ENCODE peak calls at places on chromosome 15, in nine cellular contexts. N is pancreas, Z is mammary epithelial cell, Y is OCI-LY7, Q is mucosa of descending colon, D is esophagus muscularis mucosa, P is fibroblast of villous mesenchyme, W is cardiac muscle cell, T is cardiac fibroblast. E is an unnamed sample.

GRCh38 chr15:49645937-49646336 is 25.1 kb downstream of the DTWD1 start:
- DNase-seq in T (peak), N (peak), P (peak), Q (no peak), D (no peak), W (peak), Z (peak), Y (no peak), E (peak)

GRCh38 chr15:70833897-70834765 is 19.8 kb downstream of the LARP6 start:
- DNase-seq in P (peak), N (no peak), Z (peak), Y (no peak), W (peak), T (peak), D (peak), Q (no peak), E (no peak)

GRCh38 chr15:90885432-90886290 is 1.4 kb downstream of the FES start:
- DNase-seq in Q (peak), D (peak), T (peak), Z (no peak), P (peak), Y (peak), N (peak), W (peak), E (no peak)

GRCh38 chr15:47678047-47678446 is 39.3 kb upstream of the SEMA6D start:
- DNase-seq in T (peak), Q (no peak), P (no peak), Z (no peak), D (no peak), W (no peak), Y (no peak), N (no peak), E (no peak)

GRCh38 chr15:98121514-98121913 is 161.0 kb downstream of the ARRDC4 start:
- DNase-seq in Q (no peak), T (no peak), Z (no peak), D (no peak), W (no peak), Y (no peak), N (no peak), P (peak), E (no peak)

GRCh38 chr15:33194704-33195261 is at the start of gene FMN1:
- DNase-seq in Y (peak), T (peak), N (peak), D (peak), Z (peak), P (peak), W (peak), Q (peak), E (peak)

GRCh38 chr15:95129589-95129988 is 898.2 kb downstream of the MCTP2 start:
- DNase-seq in Q (peak), N (no peak), Y (no peak), P (peak), Z (no peak), D (no peak), W (peak), T (peak), E (no peak)

GRCh38 chr15:45634442-45635190 is at the start of gene SQOR:
- DNase-seq in T (peak), W (peak), D (peak), Q (peak), N (peak), Y (no peak), Z (peak), P (peak), E (no peak)

GRCh38 chr15:74311734-74312444 is 55.6 kb downstream of the CYP11A1 start:
- DNase-seq in Q (no peak), Z (no peak), D (no peak), N (no peak), T (peak), P (peak), W (no peak), Y (no peak), E (no peak)

GRCh38 chr15:49468440-49468839 is 45.4 kb downstream of the FGF7 start:
- DNase-seq in Z (peak), Q (no peak), T (peak), D (no peak), P (peak), W (peak), N (no peak), Y (no peak), E (no peak)

GRCh38 chr15:38669160-38669505 is 104.5 kb upstream of the RASGRP1 start:
- DNase-seq in N (no peak), Q (no peak), Y (no peak), P (no peak), D (no peak), Z (no peak), T (no peak), W (no peak), E (no peak)

GRCh38 chr15:63040509-63040908 is 2.0 kb upstream of the TPM1 start:
- DNase-seq in D (no peak), Z (peak), Y (no peak), P (no peak), N (no peak), T (no peak), Q (no peak), W (no peak), E (no peak)

GRCh38 chr15:49145651-49146609 is 9.5 kb downstream of the COPS2 start:
- DNase-seq in Z (peak), W (peak), P (peak), D (no peak), N (peak), Q (no peak), T (peak), Y (peak), E (no peak)

GRCh38 chr15:23415321-23415865 is 31.6 kb downstream of the GOLGA6L2 start:
- DNase-seq in Q (no peak), D (no peak), W (no peak), Y (no peak), Z (no peak), N (no peak), T (no peak), P (no peak), E (no peak)

GRCh38 chr15:93274276-93274675 is 185.3 kb upstream of the RGMA start:
- DNase-seq in Z (no peak), W (no peak), T (no peak), N (no peak), D (no peak), Q (no peak), Y (no peak), P (no peak), E (no peak)

GRCh38 chr15:48865387-48866079 is 12.4 kb upstream of the EID1 start:
- DNase-seq in Z (no peak), N (no peak), W (peak), D (no peak), Q (no peak), P (peak), T (peak), Y (no peak), E (no peak)

GRCh38 chr15:60589253-60589652 is 110.3 kb upstream of the ICE2 start:
- DNase-seq in Y (no peak), N (no peak), P (no peak), T (no peak), Q (no peak), Z (no peak), D (no peak), W (no peak), E (no peak)

GRCh38 chr15:67130673-67131601 is 65.5 kb downstream of the SMAD3 start:
- DNase-seq in D (no peak), P (peak), T (peak), Q (no peak), W (peak), N (no peak), Y (no peak), Z (no peak), E (no peak)

GRCh38 chr15:39924437-39924836 is 4.4 kb upstream of the GPR176 start:
- DNase-seq in W (no peak), Z (no peak), Y (no peak), D (no peak), Q (no peak), N (no peak), T (no peak), P (no peak), E (no peak)

GRCh38 chr15:40106203-40107161 is 2.2 kb downstream of the BMF start:
- DNase-seq in T (peak), D (no peak), Z (peak), P (peak), Q (no peak), N (peak), Y (peak), W (peak), E (no peak)

GRCh38 chr15:60787737-60788513 is 309.0 kb upstream of the ICE2 start:
- DNase-seq in Y (peak), D (no peak), T (peak), W (no peak), P (no peak), Q (no peak), Z (no peak), N (no peak), E (no peak)

GRCh38 chr15:79090487-79091203 is at the start of gene RASGRF1:
- DNase-seq in Y (no peak), W (peak), D (no peak), T (peak), Q (no peak), P (no peak), Z (peak), N (no peak), E (no peak)

GRCh38 chr15:33581032-33581431 is 270.3 kb downstream of the RYR3 start:
- DNase-seq in Q (no peak), Z (peak), N (no peak), D (no peak), P (peak), T (peak), Y (no peak), W (peak), E (no peak)

GRCh38 chr15:89441295-89441762 is 55.1 kb downstream of the RHCG start:
- DNase-seq in P (no peak), Y (peak), D (no peak), W (no peak), Q (no peak), Z (no peak), T (no peak), N (no peak), E (no peak)

GRCh38 chr15:89444855-89445254 is 51.5 kb downstream of the RHCG start:
- DNase-seq in D (no peak), N (no peak), Z (no peak), P (no peak), W (no peak), Y (no peak), Q (no peak), T (no peak), E (no peak)

GRCh38 chr15:89442155-89442554 is 54.2 kb downstream of the RHCG start:
- DNase-seq in P (no peak), D (no peak), Y (no peak), Z (no peak), T (no peak), W (no peak), N (no peak), Q (no peak), E (no peak)

GRCh38 chr15:89444241-89444797 is 52.1 kb downstream of the RHCG start:
- DNase-seq in W (no peak), D (no peak), N (no peak), P (no peak), Y (no peak), Q (no peak), T (no peak), Z (no peak), E (no peak)

DNA sequence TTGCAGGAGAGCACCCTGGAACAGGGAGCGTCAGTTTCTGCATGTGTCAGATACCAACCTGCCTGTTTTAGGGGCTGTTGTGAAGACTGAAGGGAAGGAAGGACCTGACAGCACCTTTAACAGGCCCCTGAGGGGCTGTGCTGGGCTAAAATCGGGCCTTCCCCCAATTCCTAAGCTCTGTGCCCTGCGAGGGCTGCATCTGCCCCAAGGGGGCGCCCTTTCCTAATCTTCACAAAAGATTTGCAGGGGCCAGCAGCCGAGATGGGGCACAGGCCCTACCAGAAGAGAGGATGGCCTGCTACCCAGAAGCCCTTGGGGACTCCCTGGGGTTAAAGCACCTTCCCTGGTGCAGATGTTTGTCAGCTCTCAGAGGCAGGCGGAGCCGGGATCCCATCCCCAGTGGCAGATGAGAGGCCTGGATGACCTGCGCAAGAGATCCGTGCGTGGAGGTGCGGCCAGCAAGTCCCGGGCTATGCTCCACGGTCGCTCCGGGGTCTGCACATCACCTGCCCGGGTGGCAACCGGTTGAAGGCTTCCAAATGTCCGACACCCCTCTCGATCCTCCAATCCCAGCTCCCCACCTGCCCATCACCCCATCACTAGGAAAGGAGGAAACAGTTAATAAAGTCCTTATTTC is 53.6 kb downstream of the RHCG start:
- DNase-seq in P (peak), N (peak), Y (peak), D (no peak), T (peak), Q (no peak), W (peak), Z (no peak), E (no peak)
- TF ChIP-seq CTCF in P (peak), N (peak), Y (peak), D (peak), T (peak), Q (no peak), W (peak), Z (peak), E (peak)

GRCh38 chr15:68265086-68265485 is 12.5 kb upstream of the FEM1B start:
- DNase-seq in Y (no peak), D (no peak), Z (no peak), Q (no peak), W (no peak), T (no peak), P (no peak), N (no peak), E (no peak)
- H3K4me3 ChIP-seq in Y (no peak), D (no peak), Z (no peak), Q (no peak), W (no peak), T (no peak), P (no peak), N (no peak), E (no peak)

GRCh38 chr15:52082197-52083036 is 30.2 kb downstream of the BCL2L10 start:
- DNase-seq in D (no peak), P (peak), Z (no peak), W (peak), T (no peak), Q (no peak), Y (peak), N (no peak), E (no peak)
- TF ChIP-seq CTCF in D (no peak), P (peak), Z (no peak), W (no peak), T (no peak), Q (no peak), Y (no peak), N (no peak), E (no peak)

GRCh38 chr15:85382942-85383341 is 2.5 kb downstream of the AKAP13 start:
- DNase-seq in T (no peak), Y (no peak), W (no peak), N (no peak), D (peak), P (no peak), Z (no peak), Q (no peak), E (no peak)

GRCh38 chr15:85383470-85384148 is 3.2 kb downstream of the AKAP13 start:
- DNase-seq in Z (no peak), W (no peak), Q (no peak), P (no peak), N (no peak), T (no peak), D (no peak), Y (peak), E (no peak)

GRCh38 chr15:85380860-85381535 is 595 bp downstream of the AKAP13 start:
- DNase-seq in T (peak), P (no peak), Q (peak), W (peak), Y (peak), Z (no peak), D (peak), N (peak), E (no peak)

GRCh38 chr15:85380217-85380859 is at the start of gene AKAP13:
- DNase-seq in D (peak), Y (peak), T (peak), W (peak), Q (peak), P (peak), N (peak), Z (peak), E (peak)

GRCh38 chr15:85381850-85382751 is 1.7 kb downstream of the AKAP13 start:
- DNase-seq in N (no peak), Y (peak), W (no peak), Q (no peak), D (peak), Z (peak), P (peak), T (peak), E (no peak)
- H3K4me3 ChIP-seq in N (no peak), Y (peak), W (peak), Q (no peak), D (peak), Z (peak), P (peak), T (peak), E (peak)

GRCh38 chr15:26864664-26865191 is 2.1 kb upstream of the GABRA5 start:
- DNase-seq in Z (peak), Y (peak), Q (no peak), W (peak), D (peak), T (peak), P (peak), N (no peak), E (no peak)
- TF ChIP-seq CTCF in Z (peak), Y (peak), Q (no peak), W (peak), D (peak), T (peak), P (peak), N (peak), E (peak)

GRCh38 chr15:77071338-77072223 is 672 bp upstream of the TSPAN3 start:
- DNase-seq in T (no peak), W (no peak), P (no peak), Y (no peak), Z (no peak), D (no peak), N (no peak), Q (no peak), E (no peak)
- H3K4me3 ChIP-seq in T (no peak), W (no peak), P (no peak), Y (peak), Z (no peak), D (peak), N (no peak), Q (no peak), E (peak)

E was measured in AG04449.